ENCODE peak calls at places on chromosomes 12 and 14, in five cellular contexts. One of them, this sample, is unnamed.

GRCh38 chr12:78018939-78019338 is 188.2 kb downstream of the NAV3 start:
- DNase-seq in left lung: no peak
- DNase-seq in cardiac fibroblast: peak
- DNase-seq in lower leg skin: no peak
- DNase-seq in endothelial cell of umbilical vein: no peak
- DNase-seq in this sample: peak

GRCh38 chr12:1820191-1820599 is at the start of gene LRTM2:
- DNase-seq in endothelial cell of umbilical vein: no peak
- DNase-seq in lower leg skin: no peak
- DNase-seq in left lung: no peak
- DNase-seq in cardiac fibroblast: no peak
- DNase-seq in this sample: no peak

GRCh38 chr12:116125981-116126566 is 151.4 kb downstream of the MED13L start:
- DNase-seq in cardiac fibroblast: peak
- DNase-seq in endothelial cell of umbilical vein: no peak
- DNase-seq in left lung: no peak
- DNase-seq in lower leg skin: no peak
- DNase-seq in this sample: no peak

GRCh38 chr14:35438910-35439713 is 34.6 kb upstream of the NFKBIA start:
- DNase-seq in endothelial cell of umbilical vein: no peak
- DNase-seq in lower leg skin: no peak
- DNase-seq in left lung: no peak
- DNase-seq in cardiac fibroblast: peak
- DNase-seq in this sample: peak

GRCh38 chr12:110582286-110583136 is 607 bp downstream of the PPTC7 start:
- DNase-seq in lower leg skin: peak
- DNase-seq in cardiac fibroblast: peak
- DNase-seq in endothelial cell of umbilical vein: peak
- DNase-seq in left lung: peak
- DNase-seq in this sample: peak

GRCh38 chr12:68292157-68292940 is 38.9 kb upstream of the IL22 start:
- DNase-seq in lower leg skin: no peak
- DNase-seq in left lung: no peak
- DNase-seq in endothelial cell of umbilical vein: no peak
- DNase-seq in cardiac fibroblast: no peak
- DNase-seq in this sample: no peak

GRCh38 chr14:49918709-49919108 is 25.8 kb downstream of the ARF6 start:
- DNase-seq in cardiac fibroblast: no peak
- DNase-seq in lower leg skin: no peak
- DNase-seq in endothelial cell of umbilical vein: no peak
- DNase-seq in left lung: no peak
- DNase-seq in this sample: no peak

GRCh38 chr12:68521321-68521839 is 89.3 kb upstream of the RAP1B start:
- DNase-seq in cardiac fibroblast: peak
- DNase-seq in endothelial cell of umbilical vein: peak
- DNase-seq in left lung: no peak
- DNase-seq in lower leg skin: no peak
- DNase-seq in this sample: no peak

GRCh38 chr12:113030875-113031525 is 25.5 kb upstream of the DTX1 start:
- DNase-seq in cardiac fibroblast: peak
- DNase-seq in endothelial cell of umbilical vein: peak
- DNase-seq in left lung: no peak
- DNase-seq in lower leg skin: peak
- DNase-seq in this sample: peak

GRCh38 chr12:10940389-10940788 is 1.3 kb upstream of the TAS2R14 start:
- DNase-seq in cardiac fibroblast: peak
- DNase-seq in lower leg skin: no peak
- DNase-seq in endothelial cell of umbilical vein: no peak
- DNase-seq in left lung: no peak
- DNase-seq in this sample: peak

DNA sequence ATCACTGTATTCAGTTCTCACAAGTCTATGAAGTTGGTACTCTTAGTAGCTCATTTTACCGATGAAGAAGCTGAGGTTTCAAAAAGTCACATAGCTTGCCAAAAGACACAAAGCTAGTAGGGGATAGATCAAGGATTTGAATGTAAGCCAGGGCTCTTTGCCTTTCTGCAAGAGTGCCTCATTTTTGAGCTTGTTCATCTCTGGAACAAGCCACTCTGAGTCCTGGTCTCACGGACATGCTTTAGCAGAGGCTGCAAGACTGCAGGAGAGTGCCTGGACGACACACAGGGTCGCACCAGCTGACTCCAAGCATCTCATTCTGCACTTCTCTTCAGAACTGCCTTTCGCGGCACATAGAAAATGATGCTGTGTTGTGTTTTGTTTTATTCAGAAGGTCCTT is 3.7 kb downstream of the NUAK1 start:
- DNase-seq in cardiac fibroblast: peak
- DNase-seq in left lung: no peak
- DNase-seq in endothelial cell of umbilical vein: no peak
- DNase-seq in lower leg skin: no peak
- DNase-seq in this sample: no peak
- H3K4me3 ChIP-seq in cardiac fibroblast: no peak
- H3K4me3 ChIP-seq in left lung: no peak
- H3K4me3 ChIP-seq in endothelial cell of umbilical vein: peak
- H3K4me3 ChIP-seq in lower leg skin: no peak
- H3K4me3 ChIP-seq in this sample: no peak

GRCh38 chr12:65278576-65279386 is at the start of gene MSRB3:
- DNase-seq in cardiac fibroblast: peak
- DNase-seq in endothelial cell of umbilical vein: peak
- DNase-seq in lower leg skin: peak
- DNase-seq in left lung: peak
- DNase-seq in this sample: peak
- TF ChIP-seq CTCF in cardiac fibroblast: no peak
- TF ChIP-seq CTCF in endothelial cell of umbilical vein: no peak
- TF ChIP-seq CTCF in lower leg skin: no peak
- TF ChIP-seq CTCF in left lung: no peak
- TF ChIP-seq CTCF in this sample: peak

DNA sequence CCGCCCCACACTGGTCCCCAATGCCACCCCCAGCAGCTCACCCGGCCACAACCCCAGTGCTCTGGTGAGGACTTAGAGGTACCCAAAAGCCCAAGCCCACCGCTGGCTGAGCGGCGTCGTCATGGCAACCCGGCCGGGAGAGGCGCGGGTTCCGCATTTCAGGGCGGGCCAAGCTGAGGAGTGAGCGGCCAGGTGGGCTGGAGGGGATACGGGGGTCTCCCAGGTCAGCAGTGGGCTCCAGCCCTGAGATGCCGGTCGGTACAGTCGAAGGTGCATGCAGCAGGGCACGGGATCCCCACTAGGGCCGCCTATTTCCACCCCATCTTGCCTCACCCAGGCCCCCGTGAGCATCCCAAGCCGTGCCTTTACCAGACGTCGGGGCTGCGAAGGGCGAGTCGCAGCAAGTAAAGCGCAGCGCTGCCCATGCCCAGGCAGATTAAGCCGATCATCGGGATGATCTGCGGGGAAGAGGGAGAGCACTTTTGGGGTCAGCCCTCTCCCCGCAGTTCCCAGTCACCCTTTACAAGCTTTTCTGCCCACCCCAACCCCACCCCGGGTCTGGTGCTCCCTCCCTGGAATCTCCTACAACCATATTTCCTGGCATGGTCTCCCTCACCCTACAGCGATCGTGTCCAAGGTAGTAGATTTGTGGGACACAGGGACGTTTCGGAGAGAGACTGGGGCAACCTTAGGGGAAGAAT is 6.9 kb downstream of the SHMT2 start:
- DNase-seq in endothelial cell of umbilical vein: no peak
- DNase-seq in left lung: peak
- DNase-seq in cardiac fibroblast: no peak
- DNase-seq in lower leg skin: no peak
- DNase-seq in this sample: no peak
- H3K4me3 ChIP-seq in endothelial cell of umbilical vein: no peak
- H3K4me3 ChIP-seq in left lung: peak
- H3K4me3 ChIP-seq in cardiac fibroblast: peak
- H3K4me3 ChIP-seq in lower leg skin: no peak
- H3K4me3 ChIP-seq in this sample: no peak

GRCh38 chr12:55092579-55092978 is 33.6 kb upstream of the OR9K2 start:
- DNase-seq in left lung: no peak
- DNase-seq in lower leg skin: no peak
- DNase-seq in cardiac fibroblast: no peak
- DNase-seq in endothelial cell of umbilical vein: no peak
- DNase-seq in this sample: no peak
- TF ChIP-seq CTCF in left lung: no peak
- TF ChIP-seq CTCF in lower leg skin: no peak
- TF ChIP-seq CTCF in cardiac fibroblast: no peak
- TF ChIP-seq CTCF in endothelial cell of umbilical vein: no peak
- TF ChIP-seq CTCF in this sample: no peak

GRCh38 chr12:54509660-54510059 is 12.1 kb downstream of the NCKAP1L start:
- DNase-seq in endothelial cell of umbilical vein: no peak
- DNase-seq in lower leg skin: no peak
- DNase-seq in left lung: no peak
- DNase-seq in cardiac fibroblast: no peak
- DNase-seq in this sample: no peak
- H3K4me3 ChIP-seq in endothelial cell of umbilical vein: no peak
- H3K4me3 ChIP-seq in lower leg skin: no peak
- H3K4me3 ChIP-seq in left lung: no peak
- H3K4me3 ChIP-seq in cardiac fibroblast: no peak
- H3K4me3 ChIP-seq in this sample: no peak

GRCh38 chr12:3493225-3494049 is 2.4 kb downstream of the PRMT8 start:
- DNase-seq in cardiac fibroblast: no peak
- DNase-seq in left lung: peak
- DNase-seq in lower leg skin: no peak
- DNase-seq in endothelial cell of umbilical vein: no peak
- DNase-seq in this sample: no peak
- TF ChIP-seq CTCF in cardiac fibroblast: no peak
- TF ChIP-seq CTCF in left lung: no peak
- TF ChIP-seq CTCF in lower leg skin: no peak
- TF ChIP-seq CTCF in endothelial cell of umbilical vein: no peak
- TF ChIP-seq CTCF in this sample: no peak

This sample was measured in cardiac muscle cell.